ENCODE peak calls at places on chromosomes 7 and 10, in seven cellular contexts. One of them, this sample, is unnamed.

GRCh38 chr10:119542357-119542989 is at the start of gene RGS10:
- DNase-seq in GM12891: peak; percentile 76
- DNase-seq in H1: peak; percentile 84
- DNase-seq in SK-N-SH: peak; percentile 65
- DNase-seq in K562: peak; percentile 89
- DNase-seq in GM12878: no peak
- DNase-seq in HepG2: no peak
- DNase-seq in this sample: peak; percentile 77

GRCh38 chr7:110569486-110569885 is 521.4 kb upstream of the LRRN3 start:
- DNase-seq in H1: no peak
- DNase-seq in HepG2: no peak
- DNase-seq in SK-N-SH: no peak
- DNase-seq in K562: no peak
- DNase-seq in GM12878: no peak
- DNase-seq in GM12891: no peak
- DNase-seq in this sample: no peak

GRCh38 chr10:127346604-127347003 is 150.2 kb upstream of the INSYN2A start:
- DNase-seq in GM12878: no peak
- DNase-seq in SK-N-SH: no peak
- DNase-seq in GM12891: peak; percentile 14
- DNase-seq in K562: no peak
- DNase-seq in H1: no peak
- DNase-seq in HepG2: no peak
- DNase-seq in this sample: no peak

GRCh38 chr7:104123786-104124185 is 84.0 kb downstream of the ORC5 start:
- DNase-seq in GM12891: no peak
- DNase-seq in HepG2: no peak
- DNase-seq in SK-N-SH: no peak
- DNase-seq in K562: peak; percentile 11
- DNase-seq in H1: no peak
- DNase-seq in GM12878: no peak
- DNase-seq in this sample: no peak

GRCh38 chr7:76198202-76198601 is 3.5 kb upstream of the SRRM3 start:
- DNase-seq in HepG2: no peak
- DNase-seq in K562: no peak
- DNase-seq in GM12891: no peak
- DNase-seq in GM12878: no peak
- DNase-seq in H1: no peak
- DNase-seq in SK-N-SH: no peak
- DNase-seq in this sample: no peak

GRCh38 chr10:98971464-98971863 is 264.2 kb downstream of the HPSE2 start:
- DNase-seq in K562: no peak
- DNase-seq in SK-N-SH: no peak
- DNase-seq in GM12878: no peak
- DNase-seq in GM12891: no peak
- DNase-seq in H1: no peak
- DNase-seq in HepG2: no peak
- DNase-seq in this sample: no peak

GRCh38 chr7:102321351-102322201 is 34.7 kb downstream of the SPDYE6 start:
- DNase-seq in SK-N-SH: peak; percentile 46
- DNase-seq in K562: peak; percentile 44
- DNase-seq in HepG2: no peak
- DNase-seq in GM12891: no peak
- DNase-seq in GM12878: no peak
- DNase-seq in H1: peak; percentile 74
- DNase-seq in this sample: no peak

GRCh38 chr7:94510582-94511456 is 1.2 kb downstream of the CASD1 start:
- DNase-seq in SK-N-SH: peak; percentile 27
- DNase-seq in K562: no peak
- DNase-seq in H1: no peak
- DNase-seq in HepG2: peak; percentile 31
- DNase-seq in GM12891: peak; percentile 8
- DNase-seq in GM12878: no peak
- DNase-seq in this sample: no peak

GRCh38 chr10:91944880-91945630 is 21.5 kb downstream of the BTAF1 start:
- DNase-seq in HepG2: no peak
- DNase-seq in H1: no peak
- DNase-seq in GM12891: no peak
- DNase-seq in K562: no peak
- DNase-seq in SK-N-SH: no peak
- DNase-seq in GM12878: peak; percentile 24
- DNase-seq in this sample: no peak

GRCh38 chr10:132860527-132860926 is 74.6 kb upstream of the NKX6-2 start:
- DNase-seq in GM12891: no peak
- DNase-seq in H1: peak; percentile 49
- DNase-seq in K562: no peak
- DNase-seq in HepG2: no peak
- DNase-seq in GM12878: no peak
- DNase-seq in SK-N-SH: no peak
- DNase-seq in this sample: no peak

GRCh38 chr7:70317356-70317755 is 719.1 kb downstream of the AUTS2 start:
- DNase-seq in K562: no peak
- DNase-seq in SK-N-SH: no peak
- DNase-seq in GM12891: no peak
- DNase-seq in HepG2: no peak
- DNase-seq in H1: no peak
- DNase-seq in GM12878: no peak
- DNase-seq in this sample: no peak

GRCh38 chr7:116930156-116930913 is 23.0 kb upstream of the ST7 start:
- DNase-seq in GM12891: peak; percentile 39
- DNase-seq in K562: peak; percentile 94
- DNase-seq in H1: peak; percentile 92
- DNase-seq in SK-N-SH: peak; percentile 80
- DNase-seq in GM12878: peak; percentile 44
- DNase-seq in HepG2: peak; percentile 62
- DNase-seq in this sample: peak; percentile 40

GRCh38 chr7:23136216-23136615 is 30.6 kb downstream of the KLHL7 start:
- DNase-seq in HepG2: no peak
- DNase-seq in GM12891: no peak
- DNase-seq in H1: no peak
- DNase-seq in SK-N-SH: no peak
- DNase-seq in K562: no peak
- DNase-seq in GM12878: no peak
- DNase-seq in this sample: no peak

GRCh38 chr7:23133797-23134196 is 28.2 kb downstream of the KLHL7 start:
- DNase-seq in HepG2: no peak
- DNase-seq in GM12891: no peak
- DNase-seq in SK-N-SH: no peak
- DNase-seq in K562: no peak
- DNase-seq in GM12878: no peak
- DNase-seq in H1: no peak
- DNase-seq in this sample: no peak

DNA sequence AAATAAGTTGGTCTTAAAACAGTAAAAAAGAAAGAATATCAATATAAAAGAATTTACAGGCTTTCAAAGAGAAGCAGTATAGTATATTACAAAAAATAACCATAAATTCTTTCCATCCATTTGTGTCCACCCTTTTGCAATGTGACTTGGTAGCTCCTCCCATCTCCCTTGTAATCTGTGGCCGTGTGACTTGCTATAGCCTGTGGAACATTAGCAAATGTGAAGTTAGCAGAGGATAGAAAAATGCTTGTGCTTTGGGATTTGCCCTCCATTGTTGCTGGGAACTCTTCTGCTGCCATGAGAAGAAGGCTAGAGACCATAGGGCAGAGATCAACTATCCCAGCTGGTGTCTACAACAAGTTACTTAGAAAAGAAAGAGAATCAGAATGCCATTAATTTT is 30.2 kb downstream of the KLHL7 start:
- DNase-seq in HepG2: no peak
- DNase-seq in K562: no peak
- DNase-seq in GM12891: no peak
- DNase-seq in SK-N-SH: no peak
- DNase-seq in H1: no peak
- DNase-seq in GM12878: no peak
- DNase-seq in this sample: no peak
- TF ChIP-seq TAF1 in HepG2: no peak
- TF ChIP-seq TAF1 in K562: no peak
- TF ChIP-seq TAF1 in GM12891: no peak
- TF ChIP-seq TAF1 in SK-N-SH: no peak
- TF ChIP-seq TAF1 in H1: no peak
- TF ChIP-seq TAF1 in GM12878: no peak
- TF ChIP-seq TAF1 in this sample: no peak

GRCh38 chr10:36349445-36350063 is 707.5 kb upstream of the FZD8 start:
- DNase-seq in HepG2: no peak
- DNase-seq in GM12878: no peak
- DNase-seq in H1: no peak
- DNase-seq in GM12891: no peak
- DNase-seq in SK-N-SH: peak; percentile 25
- DNase-seq in K562: no peak
- DNase-seq in this sample: no peak
- TF ChIP-seq TAF1 in HepG2: no peak
- TF ChIP-seq TAF1 in GM12878: no peak
- TF ChIP-seq TAF1 in H1: no peak
- TF ChIP-seq TAF1 in GM12891: no peak
- TF ChIP-seq TAF1 in SK-N-SH: peak; percentile 24
- TF ChIP-seq TAF1 in K562: no peak
- TF ChIP-seq TAF1 in this sample: no peak

GRCh38 chr7:96021533-96021932 is 249.2 kb downstream of the DYNC1I1 start:
- DNase-seq in H1: no peak
- DNase-seq in GM12878: no peak
- DNase-seq in GM12891: no peak
- DNase-seq in SK-N-SH: no peak
- DNase-seq in HepG2: no peak
- DNase-seq in K562: no peak
- DNase-seq in this sample: no peak
- TF ChIP-seq TAF1 in H1: no peak
- TF ChIP-seq TAF1 in GM12878: no peak
- TF ChIP-seq TAF1 in GM12891: no peak
- TF ChIP-seq TAF1 in SK-N-SH: no peak
- TF ChIP-seq TAF1 in HepG2: no peak
- TF ChIP-seq TAF1 in K562: no peak
- TF ChIP-seq TAF1 in this sample: no peak

GRCh38 chr7:77727527-77727926 is 31.3 kb downstream of the RSBN1L start:
- DNase-seq in H1: no peak
- DNase-seq in GM12891: no peak
- DNase-seq in K562: no peak
- DNase-seq in SK-N-SH: no peak
- DNase-seq in HepG2: no peak
- DNase-seq in GM12878: no peak
- DNase-seq in this sample: no peak

GRCh38 chr7:77729574-77730348 is 33.5 kb downstream of the RSBN1L start:
- DNase-seq in GM12891: no peak
- DNase-seq in SK-N-SH: no peak
- DNase-seq in GM12878: no peak
- DNase-seq in HepG2: no peak
- DNase-seq in K562: no peak
- DNase-seq in H1: no peak
- DNase-seq in this sample: no peak

GRCh38 chr7:77731716-77732115 is 35.5 kb downstream of the RSBN1L start:
- DNase-seq in HepG2: no peak
- DNase-seq in K562: no peak
- DNase-seq in GM12878: no peak
- DNase-seq in GM12891: no peak
- DNase-seq in SK-N-SH: no peak
- DNase-seq in H1: no peak
- DNase-seq in this sample: no peak

GRCh38 chr7:77727936-77728701 is 31.9 kb downstream of the RSBN1L start:
- DNase-seq in GM12891: no peak
- DNase-seq in SK-N-SH: peak; percentile 51
- DNase-seq in HepG2: peak; percentile 15
- DNase-seq in H1: no peak
- DNase-seq in K562: peak; percentile 64
- DNase-seq in GM12878: no peak
- DNase-seq in this sample: no peak
- TF ChIP-seq TAF1 in GM12891: no peak
- TF ChIP-seq TAF1 in SK-N-SH: no peak
- TF ChIP-seq TAF1 in HepG2: no peak
- TF ChIP-seq TAF1 in H1: no peak
- TF ChIP-seq TAF1 in K562: no peak
- TF ChIP-seq TAF1 in GM12878: no peak
- TF ChIP-seq TAF1 in this sample: no peak